ENCODE peak calls at places on chromosomes 1 and 21, in five cellular contexts. H, C, N, D and F are unnamed samples.

GRCh38 chr21:37869661-37870060 is 46.6 kb downstream of the KCNJ6 start:
- DNase-seq in D (no peak), H (no peak), C (no peak), N (no peak), F (no peak)

GRCh38 chr1:84936116-84936810 is 43.3 kb upstream of the LPAR3 start:
- DNase-seq in N (no peak), H (peak), D (peak), C (peak), F (peak)

GRCh38 chr1:176897350-176898236 is 266.9 kb downstream of the ASTN1 start:
- DNase-seq in C (peak), D (peak), H (peak), N (peak), F (peak)

GRCh38 chr1:47452426-47452825 is 14.6 kb downstream of the FOXD2 start:
- DNase-seq in H (no peak), D (no peak), N (no peak), C (no peak), F (no peak)

GRCh38 chr1:29171089-29171488 is 10.6 kb downstream of the SRSF4 start:
- DNase-seq in C (no peak), H (no peak), N (no peak), D (no peak), F (no peak)

GRCh38 chr21:39911286-39911685 is 44.0 kb downstream of the PCP4 start:
- DNase-seq in C (no peak), N (no peak), H (no peak), D (no peak), F (no peak)

GRCh38 chr1:31013187-31013864 is 52.2 kb downstream of the PUM1 start:
- DNase-seq in D (no peak), H (peak), N (no peak), C (no peak), F (no peak)

GRCh38 chr1:4584471-4584870 is 69.9 kb upstream of the AJAP1 start:
- DNase-seq in D (no peak), H (no peak), N (no peak), C (no peak), F (no peak)

GRCh38 chr1:241531195-241532172 is 694 bp upstream of the KMO start:
- DNase-seq in D (peak), H (peak), N (no peak), C (peak), F (no peak)

GRCh38 chr21:37463083-37463780 is 96.7 kb downstream of the DYRK1A start:
- DNase-seq in D (peak), C (peak), N (no peak), H (peak), F (no peak)

GRCh38 chr1:109493227-109493626 is 667 bp upstream of the CYB561D1 start:
- DNase-seq in C (no peak), D (no peak), H (no peak), N (no peak), F (no peak)

GRCh38 chr1:109490029-109490933 is 3.6 kb upstream of the CYB561D1 start:
- DNase-seq in H (peak), N (peak), D (peak), C (peak), F (peak)

GRCh38 chr1:109488696-109489095 is 5.0 kb downstream of the ATXN7L2 start:
- DNase-seq in N (no peak), C (no peak), H (no peak), D (no peak), F (no peak)

GRCh38 chr1:109491372-109491771 is 2.5 kb upstream of the CYB561D1 start:
- DNase-seq in C (no peak), D (no peak), H (no peak), N (no peak), F (no peak)

GRCh38 chr1:109490934-109491302 is 3.0 kb upstream of the CYB561D1 start:
- DNase-seq in H (no peak), D (no peak), C (no peak), N (no peak), F (no peak)
- TF ChIP-seq CTCF in H (no peak), D (no peak), C (no peak), N (no peak), F (no peak)

DNA sequence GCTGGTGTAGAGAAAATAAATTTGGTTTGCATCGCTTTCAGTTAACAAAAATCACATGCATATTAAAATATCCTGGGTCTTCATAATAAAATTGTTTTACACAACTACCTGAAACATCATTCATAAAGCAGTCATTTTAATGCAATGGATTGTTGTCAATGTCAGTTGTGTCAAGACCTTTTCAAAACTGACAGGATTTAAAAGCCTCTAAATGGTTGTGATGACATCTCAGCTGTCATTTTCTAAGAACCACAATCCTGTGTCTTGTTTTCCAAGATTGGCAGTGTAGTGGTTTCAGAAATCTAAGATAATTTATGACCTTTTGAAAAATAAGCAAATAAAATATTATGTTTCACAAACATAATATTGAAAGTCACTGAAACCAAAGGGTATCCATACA is 42.0 kb downstream of the RGS21 start:
- DNase-seq in D (no peak), C (no peak), H (no peak), N (no peak), F (no peak)
- TF ChIP-seq CTCF in D (no peak), C (no peak), H (no peak), N (no peak), F (no peak)

GRCh38 chr1:181733486-181733885 is 250.2 kb downstream of the CACNA1E start:
- DNase-seq in N (no peak), H (no peak), D (no peak), C (no peak), F (no peak)

GRCh38 chr1:181739214-181739613 is 255.9 kb downstream of the CACNA1E start:
- DNase-seq in C (no peak), D (no peak), H (no peak), N (no peak), F (no peak)

GRCh38 chr1:181732218-181732990 is 249.1 kb downstream of the CACNA1E start:
- DNase-seq in H (no peak), N (no peak), D (no peak), C (no peak), F (no peak)

GRCh38 chr1:181737056-181737455 is 253.7 kb downstream of the CACNA1E start:
- DNase-seq in H (no peak), N (no peak), D (no peak), C (no peak), F (no peak)
- TF ChIP-seq CTCF in H (no peak), N (no peak), D (no peak), C (no peak), F (no peak)

GRCh38 chr1:41330588-41331545 is 30.4 kb upstream of the FOXO6 start:
- DNase-seq in H (no peak), C (no peak), D (no peak), N (no peak), F (no peak)

GRCh38 chr1:41329662-41330587 is 31.3 kb upstream of the FOXO6 start:
- DNase-seq in H (no peak), N (no peak), C (no peak), D (no peak), F (no peak)

GRCh38 chr1:41328011-41328615 is 33.1 kb upstream of the FOXO6 start:
- DNase-seq in D (no peak), N (no peak), C (no peak), H (no peak), F (no peak)

GRCh38 chr1:41327383-41327999 is 33.7 kb upstream of the FOXO6 start:
- DNase-seq in D (no peak), H (no peak), N (no peak), C (no peak), F (no peak)

GRCh38 chr1:41328780-41329640 is 32.2 kb upstream of the FOXO6 start:
- DNase-seq in H (no peak), D (no peak), C (no peak), N (no peak), F (no peak)
- TF ChIP-seq CTCF in H (no peak), D (no peak), C (no peak), N (no peak), F (no peak)

GRCh38 chr1:201483373-201483949 is 14.5 kb upstream of the PHLDA3 start:
- DNase-seq in D (no peak), H (no peak), C (no peak), N (no peak), F (no peak)
- TF ChIP-seq CTCF in D (no peak), H (no peak), C (no peak), N (no peak), F (no peak)

GRCh38 chr1:155175281-155175926 is 1.8 kb downstream of the TRIM46 start:
- DNase-seq in D (no peak), C (no peak), H (no peak), N (peak), F (no peak)

GRCh38 chr1:155171836-155172731 is 1.0 kb downstream of the KRTCAP2 start:
- DNase-seq in D (no peak), C (no peak), H (no peak), N (no peak), F (no peak)

GRCh38 chr1:155172732-155173477 is at the start of gene KRTCAP2:
- DNase-seq in H (peak), C (peak), D (peak), N (peak), F (peak)

GRCh38 chr1:155174334-155175280 is 958 bp downstream of the TRIM46 start:
- DNase-seq in N (peak), H (peak), D (no peak), C (peak), F (peak)

GRCh38 chr1:155173478-155174333 is at the start of gene TRIM46:
- DNase-seq in H (peak), D (peak), N (peak), C (peak), F (no peak)
- TF ChIP-seq CTCF in H (no peak), D (no peak), N (peak), C (no peak), F (peak)

GRCh38 chr1:91511386-91511785 is 10.7 kb downstream of the CDC7 start:
- DNase-seq in H (peak), D (peak), N (no peak), C (peak), F (no peak)
- TF ChIP-seq CTCF in H (peak), D (peak), N (peak), C (peak), F (peak)